ENCODE peak calls at places on chromosomes 4 and X, in four cellular contexts. X is upper lobe of left lung, B is upper lobe of right lung, P is pancreas. L is an unnamed sample. For H3K4me1, the result is how much of the 10 kb centered on the place peaks cover.

GRCh38 chr4:41204400-41204978 is 9.9 kb downstream of the APBB2 start:
- DNase-seq in X (no peak), B (no peak), P (peak), L (no peak)

GRCh38 chrX:23386260-23386659 is 51.6 kb downstream of the PTCHD1 start:
- DNase-seq in X (no peak), B (no peak), P (no peak), L (no peak)

GRCh38 chr4:19844436-19844835 is 407.3 kb upstream of the SLIT2 start:
- DNase-seq in X (no peak), B (no peak), P (no peak), L (no peak)

GRCh38 chrX:78708171-78708570 is 39.3 kb upstream of the LPAR4 start:
- DNase-seq in X (no peak), B (no peak), P (no peak), L (no peak)

GRCh38 chr4:54384563-54384962 is 155.5 kb downstream of the PDGFRA start:
- DNase-seq in X (no peak), B (no peak), P (no peak), L (peak)

GRCh38 chr4:79338148-79338547 is 12.3 kb upstream of the NAA11 start:
- DNase-seq in X (no peak), B (no peak), P (no peak), L (no peak)

GRCh38 chr4:8709050-8709728 is 116.6 kb downstream of the CPZ start:
- DNase-seq in X (no peak), B (peak), P (no peak), L (no peak)

GRCh38 chr4:26826721-26827120 is 33.9 kb upstream of the STIM2 start:
- DNase-seq in X (no peak), B (no peak), P (peak), L (no peak)

GRCh38 chr4:177322156-177322685 is 12.5 kb downstream of the NEIL3 start:
- DNase-seq in X (no peak), B (no peak), P (no peak), L (no peak)

GRCh38 chrX:727738-728621 is 97.4 kb downstream of the SHOX start:
- DNase-seq in X (no peak), B (no peak), P (no peak), L (no peak)

GRCh38 chr4:126753592-126753991 is 879.2 kb upstream of the INTU start:
- DNase-seq in X (no peak), B (no peak), P (no peak), L (no peak)

GRCh38 chr4:126748736-126749135 is 884.0 kb upstream of the INTU start:
- DNase-seq in X (no peak), B (no peak), P (no peak), L (no peak)

GRCh38 chr4:126750723-126751122 is 882.0 kb upstream of the INTU start:
- DNase-seq in X (no peak), B (no peak), P (no peak), L (no peak)

GRCh38 chr4:126756050-126756809 is 876.5 kb upstream of the INTU start:
- DNase-seq in X (no peak), B (no peak), P (no peak), L (no peak)

GRCh38 chr4:126752702-126753101 is 880.1 kb upstream of the INTU start:
- DNase-seq in X (no peak), B (no peak), P (no peak), L (no peak)
- TF ChIP-seq CTCF in X (no peak), B (no peak), P (no peak), L (no peak)

GRCh38 chr4:112898357-112899141 is 150.9 kb upstream of the ANK2 start:
- DNase-seq in X (no peak), B (no peak), P (no peak), L (no peak)
- H3K4me3 ChIP-seq in X (no peak), B (no peak), P (no peak), L (no peak)

DNA sequence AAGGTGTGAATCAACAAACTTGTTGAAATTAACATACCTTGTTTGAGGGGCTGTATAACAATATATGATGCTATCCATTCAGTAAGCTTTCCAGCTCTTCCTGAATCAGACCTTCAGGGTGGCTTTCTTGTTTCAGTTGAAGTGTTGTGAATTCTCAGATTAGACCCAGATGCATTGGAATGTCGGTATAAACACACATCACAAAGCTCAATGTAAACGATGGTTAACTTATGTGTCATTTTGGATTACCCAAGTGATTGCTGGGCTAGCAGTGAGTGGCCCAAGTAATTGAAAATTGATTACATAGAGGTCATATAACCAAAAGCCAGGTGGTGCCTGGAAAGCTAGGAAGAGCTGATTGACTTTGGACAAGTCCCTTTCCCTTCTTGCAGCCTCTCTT is 115.0 kb downstream of the SHROOM4 start:
- DNase-seq in X (no peak), B (no peak), P (no peak), L (no peak)
- H3K4me1 ChIP-seq in X (under half), B (under half), P (under half), L (under half)

DNA sequence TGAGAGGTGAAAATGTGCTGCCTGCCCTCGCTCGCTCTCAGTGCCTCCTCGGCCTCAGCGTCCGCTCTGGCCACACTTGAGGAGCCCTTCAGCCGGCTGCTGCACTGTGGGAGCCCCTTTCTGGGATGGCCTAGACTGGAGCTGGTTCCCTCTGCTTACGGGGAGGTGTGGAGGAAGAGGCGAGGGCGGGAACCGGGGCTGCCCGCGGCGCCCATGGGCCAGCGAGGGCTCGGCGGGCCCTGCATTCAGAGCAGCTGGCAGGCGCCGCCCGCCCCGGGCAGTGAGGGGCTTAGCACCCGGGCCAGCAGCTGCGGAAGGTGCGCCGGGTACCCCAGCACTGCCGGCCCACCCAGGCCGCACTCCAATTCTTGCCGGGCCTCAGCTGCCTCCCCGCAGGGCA is 39.6 kb downstream of the TRIML1 start:
- DNase-seq in X (peak), B (no peak), P (no peak), L (no peak)
- TF ChIP-seq CTCF in X (no peak), B (no peak), P (no peak), L (no peak)

GRCh38 chrX:134885336-134886016 is 105.3 kb upstream of the SMIM10 start:
- DNase-seq in X (no peak), B (no peak), P (no peak), L (no peak)
- H3K4me3 ChIP-seq in X (no peak), B (no peak), P (no peak), L (no peak)

GRCh38 chrX:8844157-8844556 is 43.0 kb upstream of the FAM9A start:
- DNase-seq in X (no peak), B (no peak), P (no peak), L (no peak)
- H3K4me1 ChIP-seq in X (under half), B (under half), P (under half), L (under half)

DNA sequence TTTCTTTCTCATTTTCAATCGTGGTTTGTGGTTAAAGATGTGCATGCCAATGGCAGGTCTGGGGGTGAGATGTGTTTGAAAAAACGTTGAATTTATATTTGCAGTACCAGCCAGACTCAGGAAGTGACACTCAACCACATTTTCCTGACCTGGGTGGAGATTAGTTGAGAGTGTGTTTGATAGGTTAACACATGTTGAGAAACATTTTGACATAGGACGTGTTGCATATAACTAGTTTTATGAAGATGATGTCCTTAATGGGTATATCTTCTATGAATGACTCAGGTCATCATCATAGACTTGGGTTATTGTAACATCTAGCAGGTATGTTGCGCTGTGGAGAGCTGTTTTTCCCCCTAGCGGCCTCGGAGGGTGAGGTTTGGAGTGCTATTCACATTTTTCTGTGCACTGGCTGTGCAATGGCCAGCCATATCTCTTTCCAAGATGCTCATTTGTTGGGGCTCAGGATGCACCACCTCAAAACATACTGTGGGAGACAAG is 21.7 kb upstream of the CD38 start:
- DNase-seq in X (no peak), B (no peak), P (no peak), L (no peak)
- TF ChIP-seq CTCF in X (peak), B (peak), P (no peak), L (no peak)